ENCODE peak calls at places on chromosomes 16 and 17, in five cellular contexts. L, O, A, K and V are unnamed samples. For H3K27me3 and H3K4me1, the result is how much of the 10 kb centered on the place peaks cover.

GRCh38 chr17:64723781-64724180 is 61.7 kb upstream of the SMURF2 start:
- DNase-seq in O (no peak), A (no peak), K (no peak), L (no peak), V (no peak)

GRCh38 chr16:56346131-56346890 is 79.0 kb downstream of the AMFR start:
- DNase-seq in K (peak), A (no peak), O (peak), L (no peak), V (no peak)

GRCh38 chr17:16304832-16305231 is 48.4 kb downstream of the CENPV start:
- DNase-seq in O (no peak), K (no peak), A (no peak), L (no peak), V (peak)

GRCh38 chr16:56262148-56262878 is 71.0 kb downstream of the GNAO1 start:
- DNase-seq in K (no peak), O (no peak), A (peak), L (no peak), V (no peak)

GRCh38 chr17:14373587-14374259 is 72.8 kb downstream of the HS3ST3B1 start:
- DNase-seq in L (no peak), A (no peak), O (no peak), K (no peak), V (no peak)

GRCh38 chr17:4074831-4075495 is 67.9 kb downstream of the ZZEF1 start:
- DNase-seq in L (no peak), A (peak), O (no peak), K (no peak), V (peak)

GRCh38 chr16:48507886-48508285 is 102.1 kb downstream of the N4BP1 start:
- DNase-seq in O (no peak), K (no peak), A (no peak), L (no peak), V (no peak)

GRCh38 chr17:13786000-13786598 is 184.4 kb upstream of the HS3ST3A1 start:
- DNase-seq in K (no peak), O (no peak), L (no peak), A (no peak), V (no peak)

GRCh38 chr17:32341857-32342602 is at the start of gene C17orf75:
- DNase-seq in O (peak), L (peak), K (peak), A (peak), V (peak)

GRCh38 chr16:14369734-14370598 is 260.1 kb downstream of the PARN start:
- DNase-seq in O (peak), A (no peak), K (no peak), L (peak), V (no peak)

GRCh38 chr17:22373911-22374310 is 681.6 kb downstream of the KCNJ18 start:
- DNase-seq in K (no peak), A (no peak), L (no peak), O (no peak), V (no peak)

GRCh38 chr16:56753410-56753809 is 23.5 kb downstream of the NUP93 start:
- DNase-seq in K (no peak), O (no peak), A (no peak), L (no peak), V (no peak)

GRCh38 chr16:47987136-47987535 is 168.7 kb downstream of the ABCC12 start:
- DNase-seq in K (no peak), L (no peak), A (no peak), O (no peak), V (no peak)

DNA sequence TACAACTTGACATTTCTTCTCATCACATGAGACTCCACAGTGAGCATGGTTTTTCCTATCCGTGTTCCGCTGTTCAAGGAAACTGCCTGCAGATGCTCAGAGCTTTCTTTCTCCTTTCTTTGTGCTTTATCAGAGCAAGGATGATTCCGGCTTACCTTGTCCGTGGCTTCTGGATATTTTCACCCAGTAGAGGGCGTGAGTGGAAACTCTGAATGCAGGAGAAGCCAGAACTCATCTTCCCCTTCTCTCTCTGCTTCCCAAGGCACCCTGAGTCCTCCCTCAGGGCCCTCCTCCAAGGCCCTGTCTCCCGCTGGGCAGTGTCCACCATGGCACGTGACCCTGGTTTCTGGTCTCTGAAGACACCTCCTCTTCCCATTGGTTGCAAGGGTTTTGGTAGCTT is 721.1 kb upstream of the RBFOX1 start:
- DNase-seq in K (no peak), L (no peak), O (no peak), A (peak), V (no peak)
- H3K27me3 ChIP-seq in K (under half), L (under half), O (under half), A (under half), V (under half)

DNA sequence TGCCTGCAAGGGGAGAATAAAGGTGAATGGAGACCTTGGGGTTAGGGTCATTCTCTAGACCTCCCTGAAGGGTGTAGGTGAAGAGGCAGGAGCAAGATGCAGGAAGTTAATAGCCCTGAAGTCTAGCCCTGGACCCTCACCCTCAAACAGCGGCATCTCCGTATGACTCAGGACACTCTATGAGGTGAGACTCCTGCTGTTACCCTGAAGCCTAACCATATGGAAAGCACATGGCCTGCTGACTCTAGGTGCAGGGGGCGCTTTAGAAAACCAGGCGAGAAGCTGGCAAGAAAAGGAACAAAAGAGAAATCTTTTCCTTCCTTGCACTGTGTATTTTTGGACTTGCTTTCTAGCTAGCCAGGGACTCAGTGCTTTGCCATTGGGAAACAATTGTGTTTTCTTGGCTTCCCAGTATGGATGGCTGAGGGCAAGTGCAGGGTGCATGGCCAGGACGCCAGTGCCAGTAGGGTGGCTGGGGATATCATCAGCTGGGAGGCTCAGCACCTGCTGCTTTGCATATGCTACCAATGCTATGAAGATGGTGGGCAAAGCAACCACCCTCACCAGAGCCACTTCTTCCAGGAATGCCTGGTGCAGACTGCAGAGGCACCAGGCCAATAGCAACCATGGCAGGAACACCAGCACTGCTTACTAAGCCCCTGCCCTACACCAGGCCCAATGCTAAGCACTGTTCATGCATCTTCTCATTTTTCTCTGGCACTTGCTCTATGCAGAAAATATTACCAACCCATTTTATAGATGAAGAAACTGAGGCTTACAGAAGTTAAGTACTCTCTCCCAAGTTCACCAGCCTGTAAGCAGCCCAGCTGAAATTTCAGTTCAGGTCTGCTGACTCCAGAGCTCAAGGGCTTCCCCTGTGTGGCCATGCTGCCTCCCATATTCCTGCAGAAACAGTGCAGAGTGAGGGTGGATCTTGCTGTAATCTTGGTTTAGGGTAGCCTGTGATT is 425.1 kb downstream of the SLC39A11 start:
- DNase-seq in K (no peak), O (no peak), A (no peak), L (no peak), V (no peak)
- H3K4me1 ChIP-seq in K (under half), O (under half), A (under half), L (under half), V (under half)

GRCh38 chr17:47729486-47729885 is 3.5 kb upstream of the TBX21 start:
- DNase-seq in K (peak), O (peak), A (no peak), L (no peak), V (no peak)
- H3K27me3 ChIP-seq in K (half or more), O (under half), A (half or more), L (under half), V (under half)

DNA sequence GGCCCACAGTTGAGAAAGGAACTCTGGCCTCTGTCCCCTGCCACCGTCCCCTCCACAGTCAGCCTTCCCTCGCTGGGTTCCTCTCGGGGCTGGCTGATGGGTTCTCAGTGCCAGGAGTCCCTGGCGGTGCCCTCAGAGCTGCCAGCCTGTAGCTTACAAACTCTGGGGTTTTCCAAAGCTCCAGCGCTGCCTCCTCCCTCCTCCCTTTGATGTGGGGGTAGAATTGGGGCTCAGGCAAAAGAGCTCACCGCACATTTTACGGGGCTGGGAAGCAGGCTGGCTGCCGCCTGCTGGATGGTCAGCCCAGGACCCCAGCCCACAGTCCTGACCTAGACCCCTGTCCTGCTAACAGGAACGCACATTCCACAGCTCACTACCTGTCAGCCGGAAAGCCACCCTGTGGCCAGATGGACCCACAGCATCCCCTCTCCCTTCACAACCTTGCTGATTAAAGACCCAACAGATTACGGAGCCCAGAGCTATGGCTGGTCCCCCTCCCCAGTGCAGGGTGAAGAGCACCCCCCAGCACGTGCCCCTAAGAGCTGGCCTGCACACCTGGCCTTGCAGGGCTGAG is 6.0 kb downstream of the VASN start:
- DNase-seq in K (no peak), A (no peak), O (no peak), L (no peak), V (no peak)
- H3K4me1 ChIP-seq in K (half or more), A (half or more), O (under half), L (under half), V (under half)

GRCh38 chr16:85949787-85950186 is 50.8 kb downstream of the IRF8 start:
- DNase-seq in O (no peak), L (no peak), A (no peak), K (no peak), V (no peak)

GRCh38 chr16:85954927-85955539 is 56.1 kb downstream of the IRF8 start:
- DNase-seq in O (no peak), L (no peak), A (no peak), K (no peak), V (no peak)

GRCh38 chr16:85948870-85949269 is 49.9 kb downstream of the IRF8 start:
- DNase-seq in A (no peak), K (no peak), O (no peak), L (no peak), V (no peak)

GRCh38 chr16:85950519-85950918 is 51.6 kb downstream of the IRF8 start:
- DNase-seq in L (no peak), A (no peak), O (no peak), K (no peak), V (no peak)

DNA sequence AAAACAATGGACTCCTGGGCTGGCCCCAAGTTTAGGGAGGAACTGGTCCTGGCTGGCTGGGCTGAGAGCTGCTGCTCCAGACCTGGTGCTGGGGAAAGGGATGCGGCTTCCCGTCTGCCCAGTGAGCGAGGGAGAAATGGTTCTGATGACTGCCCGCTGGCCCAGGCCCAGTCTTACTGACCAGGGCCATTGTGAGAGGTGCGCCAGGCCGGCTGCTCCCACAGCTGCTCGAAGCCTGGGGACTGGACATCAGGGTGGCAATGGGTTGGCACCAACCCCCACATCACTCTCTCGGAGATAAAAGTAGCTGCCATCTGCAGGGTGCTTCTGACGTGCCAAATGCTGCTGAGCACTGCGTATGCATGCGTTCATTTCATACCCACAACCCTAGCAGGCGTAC is 53.2 kb downstream of the IRF8 start:
- DNase-seq in A (no peak), K (no peak), O (no peak), L (no peak), V (no peak)
- H3K27me3 ChIP-seq in A (half or more), K (under half), O (under half), L (under half), V (under half)

GRCh38 chr16:79629003-79629402 is 28.5 kb upstream of the MAF start:
- DNase-seq in A (no peak), L (no peak), O (no peak), K (no peak), V (no peak)

GRCh38 chr16:79628501-79628975 is 28.0 kb upstream of the MAF start:
- DNase-seq in O (no peak), K (no peak), L (no peak), A (no peak), V (no peak)

GRCh38 chr16:79627092-79627491 is 26.6 kb upstream of the MAF start:
- DNase-seq in O (no peak), L (no peak), A (no peak), K (no peak), V (no peak)

GRCh38 chr16:79623076-79623475 is 22.5 kb upstream of the MAF start:
- DNase-seq in K (no peak), L (no peak), A (no peak), O (no peak), V (no peak)

GRCh38 chr16:79625738-79626137 is 25.2 kb upstream of the MAF start:
- DNase-seq in K (no peak), O (no peak), A (no peak), L (no peak), V (no peak)
- H3K4me1 ChIP-seq in K (under half), O (under half), A (under half), L (under half), V (under half)